ENCODE peak calls at places on chromosomes 4 and X, in ten cellular contexts. One of them, this sample, is unnamed. For H3K36me3 and H3K27me3, the result is how much of the 10 kb centered on the place peaks cover.

GRCh38 chrX:21778236-21778635 is 20.3 kb upstream of the SMPX start:
- DNase-seq in HCT116: no peak
- DNase-seq in CD8-positive, alpha-beta T cell: no peak
- DNase-seq in stomach: no peak
- DNase-seq in heart left ventricle: no peak
- DNase-seq in ascending aorta: no peak
- DNase-seq in brain microvascular endothelial cell: no peak
- DNase-seq in transverse colon: no peak
- DNase-seq in MM.1S: no peak
- DNase-seq in psoas muscle: no peak
- DNase-seq in this sample: no peak

GRCh38 chr4:7811536-7812190 is 128.0 kb downstream of the AFAP1 start:
- DNase-seq in HCT116: no peak
- DNase-seq in CD8-positive, alpha-beta T cell: no peak
- DNase-seq in stomach: peak
- DNase-seq in heart left ventricle: peak
- DNase-seq in ascending aorta: no peak
- DNase-seq in brain microvascular endothelial cell: no peak
- DNase-seq in transverse colon: peak
- DNase-seq in MM.1S: no peak
- DNase-seq in psoas muscle: peak
- DNase-seq in this sample: no peak

GRCh38 chr4:84091266-84091665 is 407.8 kb downstream of the NKX6-1 start:
- DNase-seq in HCT116: no peak
- DNase-seq in CD8-positive, alpha-beta T cell: no peak
- DNase-seq in stomach: no peak
- DNase-seq in heart left ventricle: no peak
- DNase-seq in ascending aorta: no peak
- DNase-seq in brain microvascular endothelial cell: no peak
- DNase-seq in transverse colon: no peak
- DNase-seq in MM.1S: no peak
- DNase-seq in psoas muscle: no peak
- DNase-seq in this sample: no peak

GRCh38 chr4:129233691-129234090 is 137.7 kb downstream of the C4orf33 start:
- DNase-seq in HCT116: no peak
- DNase-seq in CD8-positive, alpha-beta T cell: no peak
- DNase-seq in stomach: no peak
- DNase-seq in heart left ventricle: no peak
- DNase-seq in ascending aorta: no peak
- DNase-seq in brain microvascular endothelial cell: no peak
- DNase-seq in transverse colon: no peak
- DNase-seq in MM.1S: no peak
- DNase-seq in psoas muscle: no peak
- DNase-seq in this sample: no peak

GRCh38 chrX:11789809-11790208 is 31.8 kb downstream of the MSL3 start:
- DNase-seq in HCT116: no peak
- DNase-seq in CD8-positive, alpha-beta T cell: no peak
- DNase-seq in stomach: no peak
- DNase-seq in heart left ventricle: no peak
- DNase-seq in ascending aorta: no peak
- DNase-seq in brain microvascular endothelial cell: no peak
- DNase-seq in transverse colon: no peak
- DNase-seq in MM.1S: peak
- DNase-seq in psoas muscle: no peak
- DNase-seq in this sample: peak

GRCh38 chr4:8274772-8275241 is 5.3 kb downstream of the HTRA3 start:
- DNase-seq in HCT116: no peak
- DNase-seq in CD8-positive, alpha-beta T cell: no peak
- DNase-seq in stomach: peak
- DNase-seq in heart left ventricle: peak
- DNase-seq in ascending aorta: peak
- DNase-seq in brain microvascular endothelial cell: peak
- DNase-seq in transverse colon: peak
- DNase-seq in MM.1S: no peak
- DNase-seq in psoas muscle: peak
- DNase-seq in this sample: no peak

GRCh38 chr4:26144526-26145167 is 176.2 kb upstream of the RBPJ start:
- DNase-seq in HCT116: no peak
- DNase-seq in CD8-positive, alpha-beta T cell: no peak
- DNase-seq in stomach: no peak
- DNase-seq in heart left ventricle: no peak
- DNase-seq in ascending aorta: no peak
- DNase-seq in brain microvascular endothelial cell: no peak
- DNase-seq in transverse colon: no peak
- DNase-seq in MM.1S: no peak
- DNase-seq in psoas muscle: no peak
- DNase-seq in this sample: no peak

GRCh38 chrX:74450803-74451449 is 29.6 kb downstream of the SLC16A2 start:
- DNase-seq in HCT116: peak
- DNase-seq in CD8-positive, alpha-beta T cell: no peak
- DNase-seq in stomach: no peak
- DNase-seq in heart left ventricle: no peak
- DNase-seq in ascending aorta: no peak
- DNase-seq in brain microvascular endothelial cell: peak
- DNase-seq in transverse colon: no peak
- DNase-seq in MM.1S: no peak
- DNase-seq in psoas muscle: no peak
- DNase-seq in this sample: no peak

GRCh38 chr4:113476800-113477199 is 284.7 kb downstream of the CAMK2D start:
- DNase-seq in HCT116: peak
- DNase-seq in CD8-positive, alpha-beta T cell: no peak
- DNase-seq in stomach: no peak
- DNase-seq in heart left ventricle: no peak
- DNase-seq in ascending aorta: no peak
- DNase-seq in brain microvascular endothelial cell: no peak
- DNase-seq in transverse colon: no peak
- DNase-seq in MM.1S: no peak
- DNase-seq in psoas muscle: no peak
- DNase-seq in this sample: no peak

GRCh38 chrX:45506149-45506768 is 305.6 kb upstream of the DIPK2B start:
- DNase-seq in HCT116: no peak
- DNase-seq in CD8-positive, alpha-beta T cell: no peak
- DNase-seq in stomach: no peak
- DNase-seq in heart left ventricle: no peak
- DNase-seq in ascending aorta: no peak
- DNase-seq in brain microvascular endothelial cell: no peak
- DNase-seq in transverse colon: no peak
- DNase-seq in MM.1S: no peak
- DNase-seq in psoas muscle: no peak
- DNase-seq in this sample: no peak

GRCh38 chrX:132809581-132809980 is 148.8 kb downstream of the HS6ST2 start:
- DNase-seq in HCT116: no peak
- DNase-seq in CD8-positive, alpha-beta T cell: no peak
- DNase-seq in stomach: no peak
- DNase-seq in heart left ventricle: no peak
- DNase-seq in ascending aorta: no peak
- DNase-seq in brain microvascular endothelial cell: no peak
- DNase-seq in transverse colon: no peak
- DNase-seq in MM.1S: no peak
- DNase-seq in psoas muscle: no peak
- DNase-seq in this sample: no peak

GRCh38 chr4:155758500-155759371 is at the start of gene GUCY1B1:
- DNase-seq in HCT116: no peak
- DNase-seq in CD8-positive, alpha-beta T cell: peak
- DNase-seq in stomach: peak
- DNase-seq in heart left ventricle: peak
- DNase-seq in ascending aorta: peak
- DNase-seq in brain microvascular endothelial cell: peak
- DNase-seq in transverse colon: peak
- DNase-seq in MM.1S: peak
- DNase-seq in psoas muscle: peak
- DNase-seq in this sample: peak

GRCh38 chr4:8280876-8281440 is 11.4 kb downstream of the HTRA3 start:
- DNase-seq in HCT116: no peak
- DNase-seq in CD8-positive, alpha-beta T cell: no peak
- DNase-seq in stomach: no peak
- DNase-seq in heart left ventricle: no peak
- DNase-seq in ascending aorta: no peak
- DNase-seq in brain microvascular endothelial cell: no peak
- DNase-seq in transverse colon: no peak
- DNase-seq in MM.1S: no peak
- DNase-seq in psoas muscle: no peak
- DNase-seq in this sample: no peak

GRCh38 chr4:3792813-3793212 is 26.6 kb downstream of the ADRA2C start:
- DNase-seq in HCT116: no peak
- DNase-seq in CD8-positive, alpha-beta T cell: no peak
- DNase-seq in stomach: no peak
- DNase-seq in heart left ventricle: no peak
- DNase-seq in ascending aorta: no peak
- DNase-seq in brain microvascular endothelial cell: no peak
- DNase-seq in transverse colon: no peak
- DNase-seq in MM.1S: no peak
- DNase-seq in psoas muscle: no peak
- DNase-seq in this sample: no peak

GRCh38 chr4:158250321-158250720 is 40.0 kb downstream of the TMEM144 start:
- DNase-seq in HCT116: no peak
- DNase-seq in CD8-positive, alpha-beta T cell: no peak
- DNase-seq in stomach: no peak
- DNase-seq in heart left ventricle: peak
- DNase-seq in ascending aorta: no peak
- DNase-seq in brain microvascular endothelial cell: no peak
- DNase-seq in transverse colon: no peak
- DNase-seq in MM.1S: no peak
- DNase-seq in psoas muscle: no peak
- DNase-seq in this sample: no peak
- H3K36me3 ChIP-seq in HCT116: under half
- H3K36me3 ChIP-seq in CD8-positive, alpha-beta T cell: under half
- H3K36me3 ChIP-seq in stomach: under half
- H3K36me3 ChIP-seq in heart left ventricle: under half
- H3K36me3 ChIP-seq in ascending aorta: under half
- H3K36me3 ChIP-seq in brain microvascular endothelial cell: under half
- H3K36me3 ChIP-seq in transverse colon: under half
- H3K36me3 ChIP-seq in MM.1S: under half
- H3K36me3 ChIP-seq in psoas muscle: under half
- H3K36me3 ChIP-seq in this sample: under half

DNA sequence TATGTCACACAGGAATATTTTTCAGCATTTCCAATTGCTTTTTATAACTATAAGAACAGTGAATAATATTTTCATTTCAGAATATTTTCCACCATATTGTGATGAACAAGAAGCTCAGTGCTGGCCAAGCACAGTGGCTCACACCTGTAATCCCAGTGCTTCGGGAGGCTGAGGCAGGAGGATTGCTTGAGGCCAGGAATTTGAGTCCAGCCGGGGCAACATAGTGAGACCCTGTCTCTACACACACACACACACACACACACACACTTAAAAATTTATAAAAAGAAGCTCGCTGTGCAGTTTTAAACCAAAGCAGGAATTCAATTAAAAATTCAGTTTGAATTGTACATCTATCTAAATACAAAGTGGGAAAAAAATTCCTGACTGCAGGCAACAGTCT is 3.2 kb downstream of the ZFYVE28 start:
- DNase-seq in HCT116: no peak
- DNase-seq in CD8-positive, alpha-beta T cell: no peak
- DNase-seq in stomach: no peak
- DNase-seq in heart left ventricle: no peak
- DNase-seq in ascending aorta: no peak
- DNase-seq in brain microvascular endothelial cell: no peak
- DNase-seq in transverse colon: no peak
- DNase-seq in MM.1S: no peak
- DNase-seq in psoas muscle: no peak
- DNase-seq in this sample: no peak
- TF ChIP-seq CTCF in HCT116: no peak
- TF ChIP-seq CTCF in CD8-positive, alpha-beta T cell: no peak
- TF ChIP-seq CTCF in stomach: no peak
- TF ChIP-seq CTCF in heart left ventricle: no peak
- TF ChIP-seq CTCF in ascending aorta: no peak
- TF ChIP-seq CTCF in brain microvascular endothelial cell: no peak
- TF ChIP-seq CTCF in transverse colon: no peak
- TF ChIP-seq CTCF in MM.1S: no peak
- TF ChIP-seq CTCF in psoas muscle: no peak
- TF ChIP-seq CTCF in this sample: no peak

GRCh38 chrX:118968031-118968430 is 6.4 kb upstream of the LONRF3 start:
- DNase-seq in HCT116: no peak
- DNase-seq in CD8-positive, alpha-beta T cell: no peak
- DNase-seq in stomach: no peak
- DNase-seq in heart left ventricle: no peak
- DNase-seq in ascending aorta: no peak
- DNase-seq in brain microvascular endothelial cell: no peak
- DNase-seq in transverse colon: no peak
- DNase-seq in MM.1S: no peak
- DNase-seq in psoas muscle: no peak
- DNase-seq in this sample: no peak
- H3K27me3 ChIP-seq in HCT116: under half
- H3K27me3 ChIP-seq in CD8-positive, alpha-beta T cell: under half
- H3K27me3 ChIP-seq in stomach: under half
- H3K27me3 ChIP-seq in heart left ventricle: under half
- H3K27me3 ChIP-seq in ascending aorta: under half
- H3K27me3 ChIP-seq in brain microvascular endothelial cell: under half
- H3K27me3 ChIP-seq in transverse colon: under half
- H3K27me3 ChIP-seq in MM.1S: under half
- H3K27me3 ChIP-seq in psoas muscle: under half
- H3K27me3 ChIP-seq in this sample: under half

GRCh38 chrX:53244610-53245009 is 19.6 kb upstream of the KDM5C start:
- DNase-seq in HCT116: no peak
- DNase-seq in CD8-positive, alpha-beta T cell: no peak
- DNase-seq in stomach: no peak
- DNase-seq in heart left ventricle: no peak
- DNase-seq in ascending aorta: no peak
- DNase-seq in brain microvascular endothelial cell: no peak
- DNase-seq in transverse colon: no peak
- DNase-seq in MM.1S: no peak
- DNase-seq in psoas muscle: no peak
- DNase-seq in this sample: no peak

GRCh38 chrX:53249387-53250042 is 24.5 kb upstream of the KDM5C start:
- DNase-seq in HCT116: no peak
- DNase-seq in CD8-positive, alpha-beta T cell: no peak
- DNase-seq in stomach: no peak
- DNase-seq in heart left ventricle: no peak
- DNase-seq in ascending aorta: no peak
- DNase-seq in brain microvascular endothelial cell: no peak
- DNase-seq in transverse colon: no peak
- DNase-seq in MM.1S: no peak
- DNase-seq in psoas muscle: no peak
- DNase-seq in this sample: no peak

GRCh38 chrX:53242310-53242709 is 17.3 kb upstream of the KDM5C start:
- DNase-seq in HCT116: no peak
- DNase-seq in CD8-positive, alpha-beta T cell: no peak
- DNase-seq in stomach: no peak
- DNase-seq in heart left ventricle: no peak
- DNase-seq in ascending aorta: no peak
- DNase-seq in brain microvascular endothelial cell: no peak
- DNase-seq in transverse colon: no peak
- DNase-seq in MM.1S: no peak
- DNase-seq in psoas muscle: no peak
- DNase-seq in this sample: no peak

GRCh38 chrX:53247928-53248327 is 22.9 kb upstream of the KDM5C start:
- DNase-seq in HCT116: no peak
- DNase-seq in CD8-positive, alpha-beta T cell: no peak
- DNase-seq in stomach: no peak
- DNase-seq in heart left ventricle: no peak
- DNase-seq in ascending aorta: no peak
- DNase-seq in brain microvascular endothelial cell: no peak
- DNase-seq in transverse colon: no peak
- DNase-seq in MM.1S: no peak
- DNase-seq in psoas muscle: no peak
- DNase-seq in this sample: no peak

DNA sequence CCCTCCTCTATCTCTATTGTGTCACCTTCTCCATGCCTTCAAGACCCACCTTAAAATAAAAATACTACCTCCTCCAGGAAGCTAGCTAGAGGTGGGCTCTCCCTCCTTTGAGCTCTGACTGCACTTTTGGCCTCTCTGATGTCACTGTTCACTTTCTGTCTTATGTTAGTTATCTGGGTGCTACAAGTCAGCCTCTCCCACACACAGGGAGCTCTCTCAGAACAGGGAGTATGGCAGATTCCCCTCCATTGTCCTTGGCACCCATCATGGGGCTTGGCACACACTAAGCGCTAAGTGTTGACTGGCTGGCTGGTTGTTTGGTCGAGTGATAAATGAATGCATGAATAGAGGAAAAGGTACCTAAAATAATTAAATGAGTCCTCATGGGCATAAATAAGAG is 21.2 kb upstream of the KDM5C start:
- DNase-seq in HCT116: no peak
- DNase-seq in CD8-positive, alpha-beta T cell: no peak
- DNase-seq in stomach: no peak
- DNase-seq in heart left ventricle: no peak
- DNase-seq in ascending aorta: no peak
- DNase-seq in brain microvascular endothelial cell: no peak
- DNase-seq in transverse colon: no peak
- DNase-seq in MM.1S: no peak
- DNase-seq in psoas muscle: no peak
- DNase-seq in this sample: no peak
- H3K36me3 ChIP-seq in HCT116: under half
- H3K36me3 ChIP-seq in CD8-positive, alpha-beta T cell: under half
- H3K36me3 ChIP-seq in stomach: under half
- H3K36me3 ChIP-seq in heart left ventricle: under half
- H3K36me3 ChIP-seq in ascending aorta: under half
- H3K36me3 ChIP-seq in brain microvascular endothelial cell: under half
- H3K36me3 ChIP-seq in transverse colon: under half
- H3K36me3 ChIP-seq in MM.1S: under half
- H3K36me3 ChIP-seq in psoas muscle: under half
- H3K36me3 ChIP-seq in this sample: under half

This sample was measured in GM06990.